ENCODE peak calls at places on chromosomes 12 and 14, in five cellular contexts. One of them, this sample, is unnamed.

GRCh38 chr14:20998674-20999366 is at the start of gene SLC39A2:
- DNase-seq in HepG2: no peak
- DNase-seq in GM12878: no peak
- DNase-seq in H1: no peak
- DNase-seq in K562: peak
- DNase-seq in this sample: peak

GRCh38 chr14:64556526-64556925 is 6.8 kb downstream of the PPP1R36 start:
- DNase-seq in H1: no peak
- DNase-seq in K562: no peak
- DNase-seq in GM12878: no peak
- DNase-seq in HepG2: no peak
- DNase-seq in this sample: no peak

GRCh38 chr12:94770777-94771176 is 120.4 kb upstream of the TMCC3 start:
- DNase-seq in GM12878: no peak
- DNase-seq in HepG2: no peak
- DNase-seq in K562: no peak
- DNase-seq in H1: no peak
- DNase-seq in this sample: no peak

GRCh38 chr12:55063291-55063690 is 43.5 kb downstream of the NEUROD4 start:
- DNase-seq in K562: no peak
- DNase-seq in HepG2: no peak
- DNase-seq in GM12878: no peak
- DNase-seq in H1: no peak
- DNase-seq in this sample: no peak

GRCh38 chr12:51368640-51369517 is 22.3 kb downstream of the GALNT6 start:
- DNase-seq in GM12878: peak
- DNase-seq in HepG2: no peak
- DNase-seq in K562: peak
- DNase-seq in H1: no peak
- DNase-seq in this sample: peak

GRCh38 chr14:57746563-57746962 is 119.3 kb downstream of the SLC35F4 start:
- DNase-seq in H1: no peak
- DNase-seq in K562: no peak
- DNase-seq in GM12878: no peak
- DNase-seq in HepG2: no peak
- DNase-seq in this sample: no peak

GRCh38 chr14:81164167-81164774 is 56.5 kb downstream of the GTF2A1 start:
- DNase-seq in K562: peak
- DNase-seq in GM12878: peak
- DNase-seq in HepG2: peak
- DNase-seq in H1: peak
- DNase-seq in this sample: peak

GRCh38 chr12:211639-212382 is 2.1 kb downstream of the SLC6A12 start:
- DNase-seq in H1: no peak
- DNase-seq in HepG2: no peak
- DNase-seq in K562: no peak
- DNase-seq in GM12878: no peak
- DNase-seq in this sample: no peak

GRCh38 chr14:96852823-96853422 is 55.7 kb downstream of the VRK1 start:
- DNase-seq in H1: no peak
- DNase-seq in GM12878: peak
- DNase-seq in K562: peak
- DNase-seq in HepG2: peak
- DNase-seq in this sample: peak

GRCh38 chr14:50425105-50425504 is 28.4 kb upstream of the CDKL1 start:
- DNase-seq in H1: no peak
- DNase-seq in K562: no peak
- DNase-seq in GM12878: no peak
- DNase-seq in HepG2: no peak
- DNase-seq in this sample: no peak

GRCh38 chr14:74571901-74572828 is 39.9 kb downstream of the LTBP2 start:
- DNase-seq in GM12878: no peak
- DNase-seq in K562: no peak
- DNase-seq in H1: no peak
- DNase-seq in HepG2: peak
- DNase-seq in this sample: no peak

GRCh38 chr12:132065609-132066344 is 78.3 kb downstream of the DDX51 start:
- DNase-seq in HepG2: no peak
- DNase-seq in K562: no peak
- DNase-seq in GM12878: no peak
- DNase-seq in H1: no peak
- DNase-seq in this sample: no peak

GRCh38 chr12:75865315-75865714 is 166.3 kb downstream of the PHLDA1 start:
- DNase-seq in H1: no peak
- DNase-seq in HepG2: no peak
- DNase-seq in K562: no peak
- DNase-seq in GM12878: no peak
- DNase-seq in this sample: no peak

GRCh38 chr12:79098530-79098929 is 234.0 kb downstream of the SYT1 start:
- DNase-seq in HepG2: no peak
- DNase-seq in H1: no peak
- DNase-seq in GM12878: no peak
- DNase-seq in K562: no peak
- DNase-seq in this sample: no peak

GRCh38 chr14:75223664-75224154 is 47.3 kb upstream of the TMED10 start:
- DNase-seq in HepG2: no peak
- DNase-seq in GM12878: peak
- DNase-seq in H1: no peak
- DNase-seq in K562: no peak
- DNase-seq in this sample: peak

GRCh38 chr12:128976120-128976519 is 122.8 kb downstream of the GLT1D1 start:
- DNase-seq in GM12878: no peak
- DNase-seq in K562: peak
- DNase-seq in HepG2: no peak
- DNase-seq in H1: peak
- DNase-seq in this sample: peak

GRCh38 chr12:55982319-55982936 is 8.6 kb downstream of the RAB5B start:
- DNase-seq in HepG2: no peak
- DNase-seq in GM12878: peak
- DNase-seq in K562: no peak
- DNase-seq in H1: no peak
- DNase-seq in this sample: no peak

GRCh38 chr12:53252349-53252916 is 15.7 kb upstream of the ESPL1 start:
- DNase-seq in GM12878: no peak
- DNase-seq in HepG2: no peak
- DNase-seq in H1: no peak
- DNase-seq in K562: peak
- DNase-seq in this sample: no peak

GRCh38 chr14:60196291-60196690 is 31.1 kb upstream of the DHRS7 start:
- DNase-seq in H1: no peak
- DNase-seq in HepG2: no peak
- DNase-seq in GM12878: no peak
- DNase-seq in K562: no peak
- DNase-seq in this sample: no peak
- H2AFZ ChIP-seq in H1: no peak
- H2AFZ ChIP-seq in HepG2: no peak
- H2AFZ ChIP-seq in GM12878: no peak
- H2AFZ ChIP-seq in K562: no peak
- H2AFZ ChIP-seq in this sample: no peak

DNA sequence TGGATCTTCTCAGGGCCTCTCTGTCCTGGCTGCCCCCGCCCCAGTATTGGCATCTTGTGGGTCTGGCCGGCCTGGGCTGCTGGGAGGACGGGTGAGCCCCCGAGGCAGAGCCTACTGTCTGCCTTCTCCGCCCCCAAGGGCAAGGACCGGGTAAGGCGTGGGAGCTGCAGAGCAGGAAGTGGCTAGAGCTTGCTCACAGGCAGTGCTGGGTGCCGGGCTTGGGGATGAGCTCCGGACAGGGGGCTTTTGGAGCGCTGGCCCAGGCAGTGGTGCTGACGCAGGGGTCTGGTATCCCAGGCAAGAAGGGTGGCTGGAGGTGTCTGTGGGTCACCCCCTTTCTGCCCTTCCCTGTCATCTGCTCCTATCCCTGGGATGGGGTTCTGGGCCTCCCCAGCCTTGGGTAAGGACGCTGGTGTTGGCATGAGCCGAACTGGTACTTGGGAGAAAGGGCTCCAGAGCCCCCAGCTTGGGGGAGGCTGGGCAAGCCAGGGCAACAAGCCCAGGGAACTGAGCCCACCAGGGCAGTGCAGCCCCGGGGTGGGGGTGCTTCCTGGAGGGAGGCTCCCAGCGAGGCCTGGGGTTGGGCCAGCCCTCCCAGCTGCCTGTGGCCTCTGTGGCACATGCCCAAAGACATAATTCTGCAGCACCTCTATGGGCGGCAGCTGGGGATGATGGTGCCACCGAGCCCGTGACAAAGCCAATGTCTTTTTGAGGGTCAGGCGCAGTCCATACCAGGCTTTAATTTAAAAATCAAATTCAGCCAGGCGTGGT is 126.3 kb downstream of the KIF26A start:
- DNase-seq in H1: no peak
- DNase-seq in GM12878: no peak
- DNase-seq in HepG2: no peak
- DNase-seq in K562: no peak
- DNase-seq in this sample: no peak
- TF ChIP-seq CREB1 in H1: no peak
- TF ChIP-seq CREB1 in GM12878: no peak
- TF ChIP-seq CREB1 in HepG2: no peak
- TF ChIP-seq CREB1 in K562: no peak
- TF ChIP-seq CREB1 in this sample: no peak

DNA sequence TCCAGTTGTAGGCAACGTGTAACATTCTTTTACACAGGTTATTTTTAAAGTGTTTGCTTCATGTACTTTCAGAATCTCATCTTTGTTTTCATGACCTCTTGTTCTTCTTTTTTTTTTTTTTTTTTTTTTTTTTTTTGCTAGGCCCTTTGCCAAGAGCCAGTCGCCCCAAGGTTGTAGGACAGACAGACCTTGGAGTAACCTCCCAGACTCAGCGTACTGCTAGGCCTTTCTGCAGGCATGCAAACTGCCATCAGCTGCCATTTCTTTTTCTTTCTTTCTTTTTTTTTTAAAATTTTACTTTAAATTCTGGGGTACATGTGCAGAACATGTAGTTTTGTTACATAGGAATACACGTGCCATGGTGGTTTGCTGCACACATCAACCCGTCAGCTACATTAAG is 452.3 kb upstream of the MDGA2 start:
- DNase-seq in H1: no peak
- DNase-seq in GM12878: no peak
- DNase-seq in HepG2: no peak
- DNase-seq in K562: no peak
- DNase-seq in this sample: no peak
- H2AFZ ChIP-seq in H1: no peak
- H2AFZ ChIP-seq in GM12878: no peak
- H2AFZ ChIP-seq in HepG2: no peak
- H2AFZ ChIP-seq in K562: no peak
- H2AFZ ChIP-seq in this sample: no peak

DNA sequence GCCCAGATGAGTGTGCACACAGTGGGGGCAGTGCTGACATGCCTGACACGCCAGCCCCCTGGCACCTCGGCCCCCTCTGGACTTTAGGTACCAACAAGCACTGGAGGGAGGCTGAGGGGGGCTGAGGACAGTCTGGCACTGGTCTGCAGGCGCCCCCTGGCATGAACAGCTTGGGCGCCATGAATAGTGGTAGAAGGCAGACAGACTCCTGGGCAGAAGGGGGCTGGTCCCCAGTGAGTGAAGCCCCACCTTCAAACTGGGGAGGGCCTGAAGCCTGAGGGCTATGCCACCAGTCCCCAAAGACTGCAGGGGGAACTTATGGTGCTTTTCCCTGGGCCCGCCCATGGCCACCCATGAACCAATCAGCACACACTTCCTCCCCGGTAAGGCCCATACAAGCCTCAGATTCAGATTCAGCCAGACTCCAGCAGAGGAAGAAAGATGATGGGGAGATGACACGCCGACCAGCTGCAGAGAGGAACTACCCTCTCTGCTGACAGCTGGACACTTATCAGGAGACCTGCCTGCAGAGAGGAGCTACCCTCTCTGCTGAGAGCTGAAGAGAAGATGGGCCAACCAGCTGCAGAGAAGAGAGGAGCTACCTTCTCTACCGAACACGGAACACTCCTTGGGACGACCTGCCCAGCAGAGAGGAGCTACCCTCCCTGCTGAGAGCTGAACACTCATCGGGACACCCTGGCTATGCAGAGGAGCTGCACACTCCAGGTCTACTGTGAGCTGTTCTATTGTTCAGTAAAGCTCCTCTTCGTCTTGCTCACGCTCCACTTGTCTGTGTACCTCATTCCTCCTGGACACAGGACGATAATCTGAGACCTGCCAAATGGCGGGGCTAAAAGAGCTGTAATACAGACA is 324.5 kb downstream of the PCNX1 start:
- DNase-seq in GM12878: peak
- DNase-seq in HepG2: no peak
- DNase-seq in H1: no peak
- DNase-seq in K562: peak
- DNase-seq in this sample: peak
- TF ChIP-seq CREB1 in GM12878: no peak
- TF ChIP-seq CREB1 in HepG2: no peak
- TF ChIP-seq CREB1 in H1: no peak
- TF ChIP-seq CREB1 in K562: no peak
- TF ChIP-seq CREB1 in this sample: no peak

GRCh38 chr12:103928736-103929050 is 1.5 kb upstream of the HSP90B1 start:
- DNase-seq in H1: no peak
- DNase-seq in GM12878: peak
- DNase-seq in K562: no peak
- DNase-seq in HepG2: no peak
- DNase-seq in this sample: peak
- H2AFZ ChIP-seq in H1: peak
- H2AFZ ChIP-seq in GM12878: peak
- H2AFZ ChIP-seq in K562: peak
- H2AFZ ChIP-seq in HepG2: peak
- H2AFZ ChIP-seq in this sample: peak

GRCh38 chr12:111174283-111175108 is 194.4 kb downstream of the PHETA1 start:
- DNase-seq in GM12878: no peak
- DNase-seq in K562: peak
- DNase-seq in H1: no peak
- DNase-seq in HepG2: no peak
- DNase-seq in this sample: peak
- TF ChIP-seq CREB1 in GM12878: no peak
- TF ChIP-seq CREB1 in K562: no peak
- TF ChIP-seq CREB1 in H1: no peak
- TF ChIP-seq CREB1 in HepG2: no peak
- TF ChIP-seq CREB1 in this sample: no peak

GRCh38 chr12:66129934-66130266 is 650 bp downstream of the LLPH start:
- DNase-seq in HepG2: no peak
- DNase-seq in K562: no peak
- DNase-seq in GM12878: no peak
- DNase-seq in H1: no peak
- DNase-seq in this sample: no peak
- H2AFZ ChIP-seq in HepG2: no peak
- H2AFZ ChIP-seq in K562: peak
- H2AFZ ChIP-seq in GM12878: peak
- H2AFZ ChIP-seq in H1: peak
- H2AFZ ChIP-seq in this sample: peak

GRCh38 chr14:71932229-71932951 is at the start of gene RGS6:
- DNase-seq in HepG2: peak
- DNase-seq in K562: no peak
- DNase-seq in GM12878: no peak
- DNase-seq in H1: peak
- DNase-seq in this sample: peak
- TF ChIP-seq CREB1 in HepG2: no peak
- TF ChIP-seq CREB1 in K562: no peak
- TF ChIP-seq CREB1 in GM12878: no peak
- TF ChIP-seq CREB1 in H1: no peak
- TF ChIP-seq CREB1 in this sample: no peak

GRCh38 chr14:25110101-25110500 is 60.2 kb upstream of the STXBP6 start:
- DNase-seq in H1: no peak
- DNase-seq in GM12878: no peak
- DNase-seq in HepG2: no peak
- DNase-seq in K562: no peak
- DNase-seq in this sample: no peak
- H2AFZ ChIP-seq in H1: no peak
- H2AFZ ChIP-seq in GM12878: no peak
- H2AFZ ChIP-seq in HepG2: no peak
- H2AFZ ChIP-seq in K562: no peak
- H2AFZ ChIP-seq in this sample: no peak